ENCODE peak calls at places on chromosomes 3 and 15, in ten cellular contexts. W is AG10803, X is foreskin fibroblast, I is fibroblast of mammary gland, L is PC-3, N is NB4, Y is AG04450, B is adrenal gland, D is HepG2, C is endothelial cell of umbilical vein. Q is an unnamed sample.

GRCh38 chr3:116445291-116445841 is at the start of gene LSAMP:
- DNase-seq in W (peak), X (peak), I (no peak), L (no peak), N (no peak), Y (no peak), B (peak), D (no peak), C (no peak), Q (peak)

GRCh38 chr15:33022629-33023028 is 171.9 kb downstream of the FMN1 start:
- DNase-seq in W (peak), X (peak), I (peak), L (peak), N (no peak), Y (no peak), B (no peak), D (no peak), C (peak), Q (peak)

GRCh38 chr15:26971303-26972018 is 480 bp downstream of the GABRG3 start:
- DNase-seq in W (no peak), X (no peak), I (no peak), L (no peak), N (no peak), Y (no peak), B (no peak), D (no peak), C (no peak), Q (no peak)

GRCh38 chr15:74958320-74958907 is 1.8 kb upstream of the RPP25 start:
- DNase-seq in W (peak), X (peak), I (peak), L (peak), N (no peak), Y (no peak), B (peak), D (peak), C (no peak), Q (peak)

GRCh38 chr3:195801251-195802183 is 10.2 kb downstream of the MUC4 start:
- DNase-seq in W (no peak), X (no peak), I (no peak), L (no peak), N (no peak), Y (no peak), B (no peak), D (no peak), C (no peak), Q (no peak)

GRCh38 chr3:50157821-50158556 is 2.9 kb downstream of the SEMA3F start:
- DNase-seq in W (peak), X (no peak), I (peak), L (no peak), N (no peak), Y (no peak), B (no peak), D (no peak), C (peak), Q (peak)

GRCh38 chr3:140487566-140487965 is 190.3 kb upstream of the TRIM42 start:
- DNase-seq in W (no peak), X (no peak), I (no peak), L (no peak), N (no peak), Y (no peak), B (no peak), D (no peak), C (no peak), Q (no peak)

GRCh38 chr15:58348095-58348812 is 83.5 kb upstream of the LIPC start:
- DNase-seq in W (no peak), X (no peak), I (no peak), L (peak), N (peak), Y (no peak), B (no peak), D (peak), C (no peak), Q (no peak)

GRCh38 chr15:39016706-39017105 is 452.1 kb upstream of the RASGRP1 start:
- DNase-seq in W (peak), X (no peak), I (peak), L (no peak), N (no peak), Y (no peak), B (no peak), D (no peak), C (no peak), Q (no peak)

GRCh38 chr15:100250166-100250800 is 91.5 kb downstream of the ADAMTS17 start:
- DNase-seq in W (no peak), X (no peak), I (no peak), L (no peak), N (no peak), Y (no peak), B (peak), D (no peak), C (no peak), Q (no peak)

GRCh38 chr15:52078197-52078875 is 34.2 kb downstream of the BCL2L10 start:
- DNase-seq in W (no peak), X (no peak), I (no peak), L (no peak), N (no peak), Y (no peak), B (no peak), D (peak), C (no peak), Q (no peak)
- H3K4me3 ChIP-seq in W (no peak), X (no peak), I (no peak), L (no peak), N (no peak), Y (no peak), B (no peak), D (peak), C (no peak), Q (no peak)

DNA sequence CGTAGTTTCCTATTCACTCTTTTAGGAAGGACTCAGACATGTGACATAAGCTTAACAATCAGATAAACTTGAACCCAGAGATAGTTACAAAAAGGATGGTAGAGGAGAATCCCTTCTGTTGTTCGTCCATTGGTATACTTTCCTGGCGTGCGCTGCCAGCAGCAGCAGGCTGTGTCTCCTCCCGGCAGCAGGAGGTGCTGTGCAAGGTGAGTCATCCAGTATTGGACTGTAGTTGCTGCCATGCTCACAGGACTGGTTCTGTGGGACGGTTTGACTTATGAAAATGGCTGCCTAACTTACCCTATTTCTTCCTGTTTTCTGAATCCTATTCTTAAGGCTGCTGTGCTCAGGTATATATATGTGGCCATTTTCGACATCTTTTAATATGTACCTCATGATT is 253.4 kb upstream of the LRRC3B start:
- DNase-seq in W (no peak), X (no peak), I (no peak), L (no peak), N (peak), Y (no peak), B (no peak), D (no peak), C (no peak), Q (no peak)
- TF ChIP-seq CTCF in W (no peak), X (no peak), I (no peak), L (no peak), N (peak), Y (no peak), B (no peak), D (no peak), C (no peak), Q (no peak)

DNA sequence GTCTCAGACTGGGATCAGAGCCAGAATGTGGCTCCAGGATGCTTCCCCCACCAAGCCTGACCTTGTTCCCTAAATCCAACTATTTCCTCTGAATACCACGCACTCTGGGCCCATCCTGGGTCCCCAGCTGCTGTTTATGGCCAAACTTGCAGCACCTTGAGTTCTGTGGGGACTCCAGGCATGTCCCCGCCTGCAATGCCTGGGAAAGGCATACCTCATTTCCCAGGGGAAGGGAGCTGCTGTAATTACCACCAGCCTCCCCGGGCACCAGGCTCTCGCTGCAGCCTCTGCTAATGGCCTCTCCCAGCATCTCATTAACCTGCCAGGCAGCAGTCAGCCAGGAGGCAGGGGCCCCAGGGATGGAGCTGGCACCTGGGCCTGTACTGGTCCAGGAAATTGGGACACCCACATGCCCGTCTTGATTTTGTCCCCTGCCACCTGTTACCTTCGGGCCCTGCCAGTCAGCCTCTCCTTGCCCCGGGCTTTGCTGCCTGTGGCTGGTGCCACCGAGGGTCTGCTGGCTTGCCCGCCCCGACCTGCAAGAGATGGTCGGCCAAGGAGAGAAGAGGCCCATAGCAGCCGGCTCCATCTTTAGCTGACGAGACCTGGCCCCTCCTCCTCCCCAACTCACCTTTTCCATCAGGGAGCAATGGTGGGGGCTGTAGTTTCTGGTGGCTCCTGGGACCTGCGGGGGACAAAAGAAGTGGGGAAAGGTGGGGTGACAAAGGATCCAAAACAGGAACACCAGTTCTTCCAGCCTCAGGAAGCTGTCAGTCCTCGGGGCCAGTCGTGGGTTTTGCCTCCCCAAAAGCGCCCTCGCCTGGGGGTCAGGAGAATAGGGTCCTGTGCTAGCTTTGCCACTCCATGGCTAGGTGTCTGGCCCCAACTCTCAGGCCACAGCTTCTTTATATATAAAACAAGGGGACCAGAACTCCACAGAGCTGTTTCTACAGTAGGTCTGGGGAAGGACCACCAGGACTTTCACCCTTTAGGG is 4.3 kb downstream of the CCDC9B start:
- DNase-seq in W (no peak), X (no peak), I (no peak), L (no peak), N (peak), Y (no peak), B (no peak), D (no peak), C (no peak), Q (no peak)
- H3K4me3 ChIP-seq in W (no peak), X (no peak), I (no peak), L (peak), N (no peak), Y (no peak), B (no peak), D (no peak), C (no peak), Q (no peak)

DNA sequence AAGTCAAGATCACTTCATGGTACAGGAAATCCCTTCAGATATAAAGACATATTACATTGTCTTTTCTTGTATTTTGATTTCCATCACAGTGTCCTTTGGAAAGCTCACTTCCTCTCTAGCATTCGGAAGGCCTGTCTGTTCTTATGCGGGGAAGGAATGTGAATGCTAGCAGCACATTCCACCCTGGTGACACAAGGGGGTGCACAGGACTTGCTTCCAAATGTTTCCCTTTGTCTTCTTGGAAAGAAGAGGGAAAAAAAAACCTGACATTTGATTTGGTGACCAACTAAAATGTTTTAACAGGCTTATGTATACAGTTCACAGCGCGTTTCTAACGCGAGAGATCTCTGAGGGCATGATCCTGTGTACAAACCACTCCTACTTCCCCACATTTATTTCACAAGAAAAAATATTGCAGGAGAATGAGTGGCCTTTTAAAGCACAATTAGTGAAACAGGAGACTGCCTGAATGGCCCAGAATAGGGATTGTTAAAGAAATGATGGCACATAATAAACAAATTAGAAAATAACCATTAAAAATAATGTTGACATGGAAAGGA is 107.5 kb upstream of the FXR1 start:
- DNase-seq in W (peak), X (no peak), I (peak), L (peak), N (no peak), Y (no peak), B (no peak), D (peak), C (peak), Q (peak)
- TF ChIP-seq CTCF in W (peak), X (peak), I (peak), L (peak), N (no peak), Y (peak), B (no peak), D (peak), C (peak), Q (peak)